ENCODE peak calls at places on chromosomes 3 and 15, in seven cellular contexts. T is IMR-90, A is left ventricle myocardium inferior, Z is epithelial cell of prostate, Q is neuronal stem cell, K is endodermal cell, I is breast epithelium. X is an unnamed sample.

GRCh38 chr3:126338796-126339241 is 18.4 kb downstream of the KLF15 start:
- DNase-seq in T (no peak), A (peak), Z (no peak), Q (no peak), K (peak), I (no peak), X (peak)

GRCh38 chr3:115211810-115212492 is 64.9 kb upstream of the ZBTB20 start:
- DNase-seq in T (no peak), A (no peak), Z (no peak), Q (no peak), K (no peak), I (no peak), X (no peak)

GRCh38 chr15:101152914-101153313 is 98.9 kb downstream of the CHSY1 start:
- DNase-seq in T (no peak), A (no peak), Z (no peak), Q (no peak), K (peak), I (peak), X (no peak)

GRCh38 chr3:159991591-159991990 is 3.0 kb downstream of the IL12A start:
- DNase-seq in T (no peak), A (no peak), Z (no peak), Q (no peak), K (no peak), I (no peak), X (no peak)

GRCh38 chr3:194250104-194251002 is 100.8 kb downstream of the CPN2 start:
- DNase-seq in T (peak), A (peak), Z (no peak), Q (no peak), K (no peak), I (peak), X (no peak)

GRCh38 chr3:181189556-181189955 is 200.0 kb upstream of the DNAJC19 start:
- DNase-seq in T (no peak), A (no peak), Z (no peak), Q (no peak), K (no peak), I (no peak), X (no peak)

GRCh38 chr15:63905131-63905530 is 71.4 kb upstream of the HERC1 start:
- DNase-seq in T (no peak), A (no peak), Z (no peak), Q (no peak), K (no peak), I (no peak), X (no peak)

GRCh38 chr3:4722103-4722502 is 229.0 kb downstream of the ITPR1 start:
- DNase-seq in T (peak), A (no peak), Z (no peak), Q (no peak), K (no peak), I (no peak), X (no peak)

GRCh38 chr3:39133822-39134221 is 19.6 kb downstream of the CSRNP1 start:
- DNase-seq in T (no peak), A (no peak), Z (no peak), Q (no peak), K (no peak), I (no peak), X (no peak)

DNA sequence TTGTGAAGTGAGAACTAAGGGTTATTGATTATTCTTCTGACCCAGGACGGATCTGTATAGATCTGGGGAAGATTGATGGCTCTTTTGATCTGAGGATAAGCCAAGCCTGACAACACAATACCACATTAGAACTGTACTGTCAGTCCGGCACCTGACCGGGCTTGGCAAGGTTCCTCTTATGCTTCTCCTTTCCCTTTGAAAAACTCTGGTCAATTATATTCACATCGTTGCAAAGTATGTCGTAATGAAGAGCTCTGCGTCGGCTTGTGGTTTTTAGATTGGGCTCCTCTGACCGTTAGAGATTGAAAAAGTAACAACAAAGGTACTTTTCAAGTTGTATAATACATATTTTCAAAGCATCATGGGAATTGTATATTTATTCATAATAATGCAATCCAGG is 389.8 kb downstream of the NR2F2 start:
- DNase-seq in T (no peak), A (no peak), Z (no peak), Q (no peak), K (no peak), I (no peak), X (no peak)
- H3K27ac ChIP-seq in T (no peak), A (no peak), Z (no peak), Q (no peak), K (no peak), I (no peak), X (no peak)

DNA sequence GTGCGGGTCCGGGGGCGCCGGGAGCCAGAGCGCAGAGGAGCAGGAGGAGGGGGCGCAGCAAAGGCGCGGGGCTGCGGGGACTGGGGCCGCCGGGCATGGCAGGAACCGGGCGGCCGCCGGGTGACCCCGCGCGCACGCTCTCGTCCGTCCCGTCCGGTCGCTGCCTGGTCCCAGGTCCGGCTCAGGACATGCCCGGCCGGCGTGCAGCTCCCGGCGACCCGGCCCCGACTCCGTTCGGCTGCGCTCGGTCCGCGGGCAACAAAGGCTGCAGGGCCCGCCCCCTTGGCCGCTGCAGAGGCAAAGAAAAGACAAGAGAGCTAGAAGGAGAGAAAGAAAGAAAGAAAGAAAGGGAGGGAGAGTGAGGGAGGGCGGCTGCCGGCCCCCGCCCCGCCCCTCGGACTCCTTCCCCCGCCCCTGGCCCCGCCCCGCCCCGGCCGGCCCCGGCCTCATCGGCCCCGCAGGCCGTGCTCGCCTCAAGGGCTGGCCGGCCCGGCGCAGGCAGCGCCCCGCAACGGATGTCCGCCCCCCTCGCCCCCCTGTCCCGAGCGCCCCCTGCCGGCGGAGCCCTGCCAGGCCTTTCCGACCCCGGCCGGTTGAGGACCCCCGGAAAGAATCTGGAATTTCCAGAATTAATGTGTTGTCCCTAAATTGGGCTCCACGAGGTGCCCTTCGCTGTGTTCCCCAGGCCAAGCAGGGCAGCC is at the start of gene ADAMTS7:
- DNase-seq in T (peak), A (peak), Z (no peak), Q (peak), K (peak), I (no peak), X (no peak)
- H3K27ac ChIP-seq in T (peak), A (peak), Z (no peak), Q (peak), K (peak), I (peak), X (peak)

GRCh38 chr3:36908647-36909180 is 36.1 kb downstream of the TRANK1 start:
- DNase-seq in T (no peak), A (no peak), Z (no peak), Q (no peak), K (no peak), I (no peak), X (no peak)

GRCh38 chr3:36909181-36909580 is 35.7 kb downstream of the TRANK1 start:
- DNase-seq in T (no peak), A (no peak), Z (no peak), Q (no peak), K (peak), I (no peak), X (no peak)

GRCh38 chr3:36906504-36907149 is 38.2 kb downstream of the TRANK1 start:
- DNase-seq in T (peak), A (no peak), Z (no peak), Q (no peak), K (peak), I (no peak), X (no peak)

GRCh38 chr3:36909666-36910065 is 35.2 kb downstream of the TRANK1 start:
- DNase-seq in T (no peak), A (no peak), Z (no peak), Q (no peak), K (no peak), I (no peak), X (no peak)

DNA sequence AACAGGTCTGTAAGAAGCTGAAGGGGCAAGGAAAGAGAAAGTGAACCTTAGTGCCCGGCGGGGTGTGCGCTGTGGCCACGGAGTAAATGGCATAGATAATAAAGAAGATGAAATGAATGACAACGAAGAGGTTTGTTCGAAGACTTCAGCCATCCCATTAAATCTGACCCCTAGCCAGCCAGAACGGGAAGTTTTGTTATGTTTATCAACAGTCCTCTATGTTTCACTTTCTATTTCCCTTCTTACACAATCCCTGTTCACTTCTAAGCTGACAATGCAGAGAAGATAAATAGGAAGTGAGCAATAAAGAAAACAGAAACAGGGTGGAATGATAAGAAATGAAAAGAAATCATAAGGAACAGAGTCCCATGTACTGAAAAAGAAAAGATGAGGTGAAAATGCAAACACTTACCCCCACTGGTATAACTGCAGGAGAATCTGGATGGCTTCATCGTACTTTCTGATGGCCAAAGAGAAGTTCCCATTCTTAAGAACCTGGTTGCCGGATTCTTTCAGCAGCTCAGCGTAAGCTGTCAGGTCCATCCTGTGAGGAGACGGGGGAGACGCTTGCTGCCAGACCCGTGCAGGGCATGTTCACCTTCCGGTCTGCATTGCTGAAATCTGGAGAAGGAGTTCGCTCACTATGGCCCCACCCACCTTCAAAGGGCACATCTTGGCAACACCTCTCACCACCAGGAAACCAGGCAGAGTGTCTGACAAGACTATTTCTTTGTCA is 36.8 kb downstream of the TRANK1 start:
- DNase-seq in T (peak), A (peak), Z (peak), Q (no peak), K (peak), I (no peak), X (peak)
- H3K27ac ChIP-seq in T (peak), A (peak), Z (peak), Q (no peak), K (peak), I (peak), X (peak)

DNA sequence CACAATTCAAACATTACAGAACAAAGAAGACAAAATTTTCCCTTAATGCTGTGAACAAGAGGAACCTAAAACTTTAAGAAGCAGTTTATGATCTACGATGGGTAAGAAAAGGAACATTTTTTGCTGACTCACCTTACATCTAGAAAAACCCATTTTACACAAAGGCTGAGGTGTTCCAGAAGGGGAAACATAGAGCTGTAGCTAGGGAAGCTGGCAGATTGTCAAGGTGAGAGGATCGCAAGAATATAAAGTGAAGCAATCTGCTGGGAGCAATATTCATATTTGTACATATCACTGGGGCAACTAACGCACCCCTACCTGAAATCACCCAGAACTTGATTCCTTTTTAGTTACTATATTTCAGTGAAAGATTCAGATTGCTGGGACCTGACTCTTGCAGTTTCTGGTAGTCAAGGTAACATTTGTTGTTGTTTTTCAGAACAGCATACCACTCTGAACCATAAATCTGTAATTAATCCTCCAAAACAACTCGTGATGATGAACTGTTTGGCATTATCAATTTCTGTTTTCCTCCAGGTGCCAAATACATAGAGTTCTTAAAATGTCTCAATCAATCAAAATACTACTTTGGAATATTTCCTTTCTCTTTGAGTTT is 184.1 kb upstream of the LRRC3B start:
- DNase-seq in T (no peak), A (no peak), Z (no peak), Q (no peak), K (no peak), I (no peak), X (no peak)
- H3K27ac ChIP-seq in T (no peak), A (no peak), Z (peak), Q (no peak), K (no peak), I (no peak), X (no peak)

GRCh38 chr3:49805367-49805782 is 2.3 kb downstream of the INKA1 start:
- DNase-seq in T (peak), A (peak), Z (no peak), Q (no peak), K (no peak), I (peak), X (peak)
- H3K27ac ChIP-seq in T (peak), A (peak), Z (no peak), Q (no peak), K (no peak), I (peak), X (peak)

DNA sequence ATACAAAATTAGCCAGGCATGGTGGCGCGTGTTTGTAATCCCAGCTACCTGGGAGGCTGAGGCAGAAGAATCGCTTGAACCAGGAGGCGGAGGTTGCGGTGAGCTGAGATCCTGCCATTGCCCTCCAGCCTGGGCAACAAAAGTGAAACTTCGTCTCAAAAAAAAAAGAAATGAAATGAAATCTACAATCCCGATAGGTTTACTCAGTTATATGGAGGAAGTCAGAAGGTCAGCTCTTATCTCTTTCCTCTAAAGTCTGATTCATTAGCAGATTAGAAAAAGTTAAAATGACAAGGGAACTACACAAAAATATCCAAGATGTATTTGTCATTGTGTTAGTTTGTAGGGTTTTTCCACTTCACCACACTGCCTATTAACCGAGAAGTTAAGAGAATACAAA is 420.7 kb downstream of the SHQ1 start:
- DNase-seq in T (no peak), A (no peak), Z (no peak), Q (no peak), K (no peak), I (no peak), X (no peak)
- H3K27ac ChIP-seq in T (no peak), A (no peak), Z (no peak), Q (no peak), K (no peak), I (no peak), X (no peak)

DNA sequence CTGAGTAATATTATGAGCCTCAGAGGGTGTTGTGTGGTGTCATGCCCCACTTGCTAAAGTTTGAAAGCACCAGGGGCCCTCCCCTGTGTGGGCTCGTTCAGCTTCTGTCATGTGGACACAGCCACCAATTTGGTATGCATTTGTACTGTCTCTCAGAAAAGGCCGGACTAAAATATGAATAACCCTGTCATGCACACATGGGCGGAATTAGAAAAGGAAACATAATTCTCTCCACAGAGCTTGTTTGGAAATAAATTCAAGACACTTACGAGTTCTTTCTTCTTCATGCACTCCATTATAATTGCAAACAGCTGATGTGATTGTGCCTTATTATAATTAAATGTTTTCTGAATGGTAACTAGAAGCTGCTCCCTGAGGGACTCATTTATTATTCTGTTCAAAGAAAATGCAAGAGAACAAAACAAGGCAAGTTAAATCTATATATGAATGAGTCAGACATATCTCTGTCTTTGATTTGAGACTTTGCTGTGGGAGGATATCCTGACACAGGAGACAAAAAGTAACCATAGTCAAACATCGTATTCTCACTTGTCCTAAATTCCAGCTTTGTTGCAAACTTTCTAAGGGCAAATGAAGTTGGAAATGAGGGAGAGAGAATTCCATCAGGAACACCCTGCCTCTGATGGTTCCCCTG is 39.1 kb downstream of the TRPM1 start:
- DNase-seq in T (no peak), A (no peak), Z (no peak), Q (no peak), K (no peak), I (no peak), X (no peak)
- H3K27ac ChIP-seq in T (no peak), A (peak), Z (no peak), Q (no peak), K (peak), I (peak), X (no peak)

DNA sequence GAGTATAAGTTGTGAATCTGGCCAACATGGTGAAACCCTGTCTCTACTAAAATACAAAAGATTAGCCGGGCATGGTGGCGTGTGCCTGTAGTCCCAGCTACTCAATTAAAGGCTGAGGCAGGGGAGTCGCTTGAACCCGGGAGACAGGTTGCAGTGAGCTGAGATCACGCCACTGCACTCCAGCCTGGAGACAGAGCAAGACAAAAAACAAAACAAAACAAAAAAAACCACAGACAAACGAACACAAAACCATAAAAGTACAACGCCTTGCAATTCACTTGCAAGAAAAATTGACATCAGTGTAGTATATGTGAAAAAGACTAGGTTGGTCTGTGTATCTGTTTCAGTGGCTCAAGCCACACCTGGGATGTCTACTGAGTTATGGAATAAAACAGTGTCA is 29.9 kb upstream of the CCDC80 start:
- DNase-seq in T (no peak), A (no peak), Z (no peak), Q (no peak), K (no peak), I (no peak), X (no peak)
- H3K27ac ChIP-seq in T (peak), A (no peak), Z (peak), Q (no peak), K (no peak), I (no peak), X (no peak)

X was measured in ascending aorta.